ENCODE peak calls at places on chromosomes 11 and 22, in five cellular contexts. G is SK-N-SH, J is brain microvascular endothelial cell, D is lower lobe of right lung, B is kidney. P is an unnamed sample.

GRCh38 chr11:128259816-128260215 is 327.5 kb downstream of the ETS1 start:
- DNase-seq in D (no peak), B (no peak), J (no peak), G (no peak), P (no peak)

GRCh38 chr22:42885446-42885845 is 28.4 kb upstream of the ARFGAP3 start:
- DNase-seq in G (no peak), J (no peak), B (no peak), D (no peak), P (no peak)

GRCh38 chr11:112834277-112834755 is 126.9 kb upstream of the NCAM1 start:
- DNase-seq in G (peak), B (no peak), J (no peak), D (no peak), P (no peak)

GRCh38 chr22:39617342-39617741 is 46.8 kb downstream of the CACNA1I start:
- DNase-seq in J (no peak), B (peak), D (no peak), G (peak), P (no peak)

GRCh38 chr11:104826772-104827171 is 71.5 kb downstream of the CASP12 start:
- DNase-seq in D (no peak), B (no peak), J (no peak), G (no peak), P (no peak)

GRCh38 chr11:65617990-65618751 is 2.6 kb downstream of the PCNX3 start:
- DNase-seq in D (no peak), B (peak), J (no peak), G (no peak), P (no peak)

GRCh38 chr11:12981879-12982531 is 27.1 kb upstream of the RASSF10 start:
- DNase-seq in G (no peak), B (no peak), D (no peak), J (no peak), P (peak)

GRCh38 chr22:25764270-25765015 is 22.5 kb downstream of the MYO18B start:
- DNase-seq in J (no peak), D (no peak), B (no peak), G (peak), P (no peak)

GRCh38 chr11:43736502-43737193 is 56.1 kb downstream of the HSD17B12 start:
- DNase-seq in D (no peak), J (peak), G (no peak), B (no peak), P (peak)

GRCh38 chr11:113179181-113179701 is 135.1 kb upstream of the TTC12 start:
- DNase-seq in D (no peak), J (no peak), B (no peak), G (no peak), P (no peak)

GRCh38 chr11:118313242-118313641 is 8.7 kb downstream of the CD3E start:
- DNase-seq in D (no peak), B (no peak), J (no peak), G (no peak), P (no peak)
- H3K4me3 ChIP-seq in D (no peak), B (no peak), J (no peak), G (no peak), P (no peak)

GRCh38 chr11:47589504-47590025 is 3.1 kb downstream of the FAM180B start:
- DNase-seq in J (no peak), G (no peak), B (peak), D (no peak), P (no peak)
- H3K4me3 ChIP-seq in J (peak), G (no peak), B (no peak), D (peak), P (peak)

GRCh38 chr22:23896523-23897186 is 2.5 kb downstream of the MIF start:
- DNase-seq in G (no peak), B (peak), J (no peak), D (no peak), P (no peak)
- H3K4me3 ChIP-seq in G (no peak), B (no peak), J (no peak), D (no peak), P (no peak)

GRCh38 chr22:48489551-48490512 is 1337.8 kb downstream of the BRD1 start:
- DNase-seq in D (no peak), G (peak), J (no peak), B (peak), P (no peak)
- H3K4me3 ChIP-seq in D (peak), G (no peak), J (peak), B (no peak), P (peak)

GRCh38 chr11:121024989-121025388 is 1.1 kb downstream of the TBCEL start:
- DNase-seq in D (no peak), G (no peak), J (no peak), B (no peak), P (peak)
- H3K4me3 ChIP-seq in D (peak), G (peak), J (peak), B (peak), P (peak)

GRCh38 chr11:114989536-114989935 is 311.2 kb downstream of the NXPE2 start:
- DNase-seq in J (no peak), B (no peak), G (no peak), D (no peak), P (no peak)

GRCh38 chr11:114987171-114987760 is 308.9 kb downstream of the NXPE2 start:
- DNase-seq in B (no peak), J (no peak), G (no peak), D (no peak), P (no peak)

GRCh38 chr11:114988644-114989043 is 310.3 kb downstream of the NXPE2 start:
- DNase-seq in D (no peak), B (no peak), J (no peak), G (no peak), P (no peak)

GRCh38 chr11:114986365-114986764 is 308.0 kb downstream of the NXPE2 start:
- DNase-seq in D (no peak), G (no peak), J (no peak), B (no peak), P (no peak)

DNA sequence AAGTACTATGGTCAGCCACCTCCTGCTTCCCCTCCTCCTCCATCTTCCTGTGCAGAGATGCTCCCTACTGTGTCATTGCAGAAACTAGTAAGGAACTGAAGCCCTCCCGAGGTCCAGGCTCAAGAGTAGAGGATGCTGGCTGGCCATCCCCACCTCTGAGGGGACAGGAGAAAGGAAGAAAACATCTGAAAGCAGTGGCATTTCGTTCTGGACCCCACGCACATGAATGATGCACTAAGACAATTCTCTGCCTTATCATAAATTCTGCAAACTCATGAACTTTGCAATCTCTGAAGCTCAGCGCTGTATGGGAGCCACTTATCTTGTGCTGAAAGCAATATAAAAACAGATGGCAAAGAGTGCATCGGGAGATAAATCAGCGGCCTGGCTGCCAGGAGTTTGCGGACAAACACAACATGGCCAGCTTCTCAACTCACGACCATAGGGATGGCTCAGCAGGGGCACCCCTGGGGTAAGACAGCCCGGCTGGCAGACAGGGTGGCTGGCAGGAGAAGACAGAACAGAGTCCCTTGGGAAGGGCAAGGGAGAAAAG is 306.4 kb downstream of the NXPE2 start:
- DNase-seq in J (no peak), D (no peak), G (peak), B (no peak), P (no peak)
- H3K4me3 ChIP-seq in J (no peak), D (no peak), G (no peak), B (no peak), P (no peak)

P was measured in fibroblast of pulmonary artery.